ENCODE peak calls at places on chromosomes 7 and 10, in four cellular contexts. One of them, this sample, is unnamed. For H3K36me3, the result is how much of the 10 kb centered on the place peaks cover.

GRCh38 chr7:121741896-121742295 is 131.1 kb upstream of the PTPRZ1 start:
- DNase-seq in upper lobe of right lung: no peak
- DNase-seq in tibial nerve: no peak
- DNase-seq in brain microvascular endothelial cell: no peak
- DNase-seq in this sample: no peak

GRCh38 chr10:49001861-49002675 is 62.4 kb upstream of the LRRC18 start:
- DNase-seq in tibial nerve: no peak
- DNase-seq in brain microvascular endothelial cell: no peak
- DNase-seq in upper lobe of right lung: no peak
- DNase-seq in this sample: peak

GRCh38 chr7:117459735-117460134 is 20.1 kb upstream of the CFTR start:
- DNase-seq in tibial nerve: no peak
- DNase-seq in brain microvascular endothelial cell: no peak
- DNase-seq in upper lobe of right lung: no peak
- DNase-seq in this sample: no peak

GRCh38 chr7:89771003-89771636 is 383.1 kb upstream of the STEAP1 start:
- DNase-seq in upper lobe of right lung: no peak
- DNase-seq in brain microvascular endothelial cell: no peak
- DNase-seq in tibial nerve: no peak
- DNase-seq in this sample: no peak

GRCh38 chr10:132294561-132295320 is 13.0 kb downstream of the STK32C start:
- DNase-seq in tibial nerve: no peak
- DNase-seq in upper lobe of right lung: peak
- DNase-seq in brain microvascular endothelial cell: no peak
- DNase-seq in this sample: peak

GRCh38 chr7:106012935-106013439 is 49.9 kb downstream of the CDHR3 start:
- DNase-seq in brain microvascular endothelial cell: no peak
- DNase-seq in upper lobe of right lung: no peak
- DNase-seq in tibial nerve: no peak
- DNase-seq in this sample: no peak

GRCh38 chr10:71397340-71398212 is 856 bp downstream of the CDH23 start:
- DNase-seq in upper lobe of right lung: peak
- DNase-seq in tibial nerve: no peak
- DNase-seq in brain microvascular endothelial cell: no peak
- DNase-seq in this sample: peak

GRCh38 chr10:71601273-71601672 is 118.3 kb downstream of the C10orf105 start:
- DNase-seq in brain microvascular endothelial cell: no peak
- DNase-seq in upper lobe of right lung: no peak
- DNase-seq in tibial nerve: no peak
- DNase-seq in this sample: no peak

GRCh38 chr7:102064361-102065025 is 222.2 kb upstream of the SH2B2 start:
- DNase-seq in brain microvascular endothelial cell: no peak
- DNase-seq in upper lobe of right lung: peak
- DNase-seq in tibial nerve: no peak
- DNase-seq in this sample: peak

GRCh38 chr7:102068846-102069245 is 217.8 kb upstream of the SH2B2 start:
- DNase-seq in brain microvascular endothelial cell: no peak
- DNase-seq in upper lobe of right lung: no peak
- DNase-seq in tibial nerve: no peak
- DNase-seq in this sample: no peak

GRCh38 chr7:102063736-102064135 is 222.9 kb upstream of the SH2B2 start:
- DNase-seq in tibial nerve: no peak
- DNase-seq in brain microvascular endothelial cell: peak
- DNase-seq in upper lobe of right lung: peak
- DNase-seq in this sample: peak

GRCh38 chr7:102065226-102065625 is 221.4 kb upstream of the SH2B2 start:
- DNase-seq in upper lobe of right lung: no peak
- DNase-seq in tibial nerve: no peak
- DNase-seq in brain microvascular endothelial cell: no peak
- DNase-seq in this sample: no peak

DNA sequence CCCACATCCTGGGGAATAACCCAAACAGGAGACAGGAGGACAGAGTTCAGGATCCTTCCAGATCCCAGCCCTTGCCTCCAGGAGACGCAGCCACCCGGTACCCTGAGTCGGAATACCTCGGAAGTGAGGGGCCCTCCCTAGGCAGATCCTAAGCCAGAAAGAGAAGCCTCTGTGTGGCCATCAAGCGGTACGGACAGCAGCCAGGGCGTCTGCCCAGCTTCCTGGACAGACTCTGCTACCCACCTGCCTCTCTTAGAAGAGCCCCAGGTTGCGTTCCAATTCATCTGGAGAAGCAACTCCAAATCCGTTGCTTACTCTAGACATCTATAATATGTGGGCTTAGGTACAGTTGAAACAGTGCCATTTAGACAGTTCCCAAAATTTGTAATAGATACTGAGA is 220.2 kb upstream of the SH2B2 start:
- DNase-seq in brain microvascular endothelial cell: no peak
- DNase-seq in upper lobe of right lung: no peak
- DNase-seq in tibial nerve: no peak
- DNase-seq in this sample: no peak
- H3K36me3 ChIP-seq in brain microvascular endothelial cell: under half
- H3K36me3 ChIP-seq in upper lobe of right lung: under half
- H3K36me3 ChIP-seq in tibial nerve: under half
- H3K36me3 ChIP-seq in this sample: under half

GRCh38 chr7:33038639-33039038 is 23.9 kb downstream of the NT5C3A start:
- DNase-seq in tibial nerve: no peak
- DNase-seq in upper lobe of right lung: no peak
- DNase-seq in brain microvascular endothelial cell: no peak
- DNase-seq in this sample: no peak
- H3K4me3 ChIP-seq in tibial nerve: peak
- H3K4me3 ChIP-seq in upper lobe of right lung: peak
- H3K4me3 ChIP-seq in brain microvascular endothelial cell: no peak
- H3K4me3 ChIP-seq in this sample: no peak

GRCh38 chr7:32871624-32872371 is 19.8 kb downstream of the KBTBD2 start:
- DNase-seq in upper lobe of right lung: no peak
- DNase-seq in brain microvascular endothelial cell: no peak
- DNase-seq in tibial nerve: no peak
- DNase-seq in this sample: no peak
- H3K36me3 ChIP-seq in upper lobe of right lung: half or more
- H3K36me3 ChIP-seq in brain microvascular endothelial cell: under half
- H3K36me3 ChIP-seq in tibial nerve: under half
- H3K36me3 ChIP-seq in this sample: under half

GRCh38 chr10:100744980-100745881 is at the start of gene PAX2:
- DNase-seq in brain microvascular endothelial cell: no peak
- DNase-seq in upper lobe of right lung: no peak
- DNase-seq in tibial nerve: no peak
- DNase-seq in this sample: peak

GRCh38 chr10:100747826-100748231 is 2.4 kb downstream of the PAX2 start:
- DNase-seq in brain microvascular endothelial cell: no peak
- DNase-seq in tibial nerve: no peak
- DNase-seq in upper lobe of right lung: no peak
- DNase-seq in this sample: peak

GRCh38 chr10:100745882-100746412 is 565 bp downstream of the PAX2 start:
- DNase-seq in upper lobe of right lung: no peak
- DNase-seq in tibial nerve: no peak
- DNase-seq in brain microvascular endothelial cell: no peak
- DNase-seq in this sample: peak

GRCh38 chr10:100747061-100747825 is 1.9 kb downstream of the PAX2 start:
- DNase-seq in upper lobe of right lung: no peak
- DNase-seq in brain microvascular endothelial cell: no peak
- DNase-seq in tibial nerve: no peak
- DNase-seq in this sample: no peak

DNA sequence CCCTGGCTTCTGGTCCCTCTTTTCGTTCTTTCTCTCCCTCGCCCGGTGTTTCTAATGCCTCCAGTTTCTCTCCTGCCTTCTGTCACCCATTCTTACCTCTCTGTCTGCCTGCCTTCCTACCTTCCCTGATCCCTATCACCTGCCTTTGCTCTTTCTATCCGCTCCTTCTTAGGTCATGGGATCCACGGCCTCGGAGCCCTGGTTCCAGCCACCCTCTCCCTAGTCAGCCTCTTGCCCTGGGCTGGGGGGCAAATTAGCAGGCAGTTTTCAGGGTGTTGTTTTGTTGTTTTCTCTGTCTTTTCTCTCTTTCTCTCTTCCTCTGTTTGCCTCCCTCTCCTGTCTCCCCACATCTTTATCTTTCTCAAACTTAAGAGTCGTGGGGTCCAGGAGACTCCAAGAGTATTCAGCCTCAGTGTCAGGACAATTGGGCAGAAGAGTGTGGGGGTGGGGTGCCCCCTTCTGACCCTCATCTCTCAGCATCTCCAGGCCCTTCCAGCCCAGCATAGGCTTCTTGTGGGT is 1.1 kb downstream of the PAX2 start:
- DNase-seq in brain microvascular endothelial cell: no peak
- DNase-seq in upper lobe of right lung: no peak
- DNase-seq in tibial nerve: no peak
- DNase-seq in this sample: no peak
- H3K4me3 ChIP-seq in brain microvascular endothelial cell: no peak
- H3K4me3 ChIP-seq in upper lobe of right lung: no peak
- H3K4me3 ChIP-seq in tibial nerve: no peak
- H3K4me3 ChIP-seq in this sample: peak

DNA sequence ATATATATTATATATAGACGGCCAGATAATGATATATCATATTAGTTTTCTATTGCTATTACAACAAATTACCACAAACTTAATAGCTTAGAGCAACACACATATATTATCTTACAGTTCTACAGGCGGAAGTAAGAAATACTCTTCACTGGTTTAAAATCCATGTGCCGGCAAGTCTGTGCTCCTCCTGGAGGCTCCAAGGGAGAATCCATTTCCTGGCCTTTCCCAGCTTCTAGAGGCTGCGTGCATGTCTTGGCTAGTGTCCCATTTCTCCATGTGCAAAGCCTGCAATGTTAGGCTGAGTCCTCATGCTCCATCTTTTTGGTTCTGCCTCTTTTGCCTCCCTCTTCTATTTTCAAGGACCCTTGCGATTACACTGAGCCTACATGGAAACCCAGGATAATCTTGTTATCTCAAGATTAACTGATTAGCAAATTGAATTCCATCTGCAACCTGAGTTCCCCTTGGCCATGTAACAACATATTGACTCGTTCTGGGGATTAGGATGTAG is 23.9 kb upstream of the PNLIPRP3 start:
- DNase-seq in upper lobe of right lung: no peak
- DNase-seq in tibial nerve: no peak
- DNase-seq in brain microvascular endothelial cell: no peak
- DNase-seq in this sample: no peak
- H3K36me3 ChIP-seq in upper lobe of right lung: under half
- H3K36me3 ChIP-seq in tibial nerve: under half
- H3K36me3 ChIP-seq in brain microvascular endothelial cell: under half
- H3K36me3 ChIP-seq in this sample: under half

DNA sequence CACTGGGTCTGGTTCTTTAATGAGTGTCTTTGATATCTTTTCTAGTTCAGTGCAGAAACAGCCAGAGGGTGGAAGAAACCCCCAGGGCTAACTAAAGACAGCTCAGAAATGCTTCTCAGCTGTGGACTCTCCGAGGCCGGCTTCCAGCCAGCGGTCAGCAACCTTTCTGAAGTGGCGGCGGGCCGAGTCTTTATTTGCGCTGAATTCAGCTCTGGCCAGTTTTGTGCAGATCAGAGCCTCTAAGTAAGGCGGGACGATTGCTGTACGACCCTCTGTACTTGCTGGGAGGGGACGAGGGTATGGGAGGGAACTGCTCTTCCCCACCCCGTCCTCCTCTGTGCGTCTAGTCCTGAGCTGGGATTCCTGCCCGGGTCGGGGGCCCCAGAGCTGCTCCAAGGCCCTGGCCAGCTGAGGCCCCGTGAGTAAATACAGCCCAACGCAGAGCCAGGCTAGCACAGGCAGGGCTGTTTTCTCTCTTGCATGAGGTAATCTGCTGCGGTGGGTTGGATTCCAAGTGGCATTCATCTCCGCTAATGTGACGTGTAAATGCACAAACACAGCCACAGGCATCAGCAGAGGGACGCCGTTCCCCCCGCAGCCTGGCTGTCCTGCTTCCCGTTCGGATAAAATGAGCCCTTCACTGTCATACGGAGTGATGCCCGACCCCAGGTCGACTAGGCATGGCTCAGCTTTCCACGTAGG is 159.7 kb downstream of the PIP4K2A start:
- DNase-seq in brain microvascular endothelial cell: peak
- DNase-seq in tibial nerve: peak
- DNase-seq in upper lobe of right lung: peak
- DNase-seq in this sample: no peak
- H3K4me3 ChIP-seq in brain microvascular endothelial cell: peak
- H3K4me3 ChIP-seq in tibial nerve: peak
- H3K4me3 ChIP-seq in upper lobe of right lung: peak
- H3K4me3 ChIP-seq in this sample: no peak

DNA sequence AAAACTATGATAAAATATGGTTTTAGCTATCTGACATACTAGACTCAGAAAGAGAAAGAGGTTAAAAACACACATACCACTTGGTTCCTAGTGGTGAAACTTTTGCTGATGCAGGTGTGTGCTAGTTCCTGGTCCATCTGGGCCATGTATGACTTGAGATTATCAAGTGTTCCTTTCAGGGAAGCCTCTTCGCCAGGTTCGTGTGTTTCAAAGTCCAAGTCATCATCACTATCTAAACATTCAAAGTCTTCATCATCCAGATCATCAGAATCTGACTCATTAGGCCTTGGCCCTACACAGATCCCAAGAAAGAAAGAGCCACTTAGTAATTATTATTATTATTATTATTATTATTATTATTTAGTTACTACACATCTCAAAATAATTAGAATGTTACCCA is 26.4 kb downstream of the NUDT13 start:
- DNase-seq in tibial nerve: no peak
- DNase-seq in brain microvascular endothelial cell: peak
- DNase-seq in upper lobe of right lung: no peak
- DNase-seq in this sample: no peak
- H3K36me3 ChIP-seq in tibial nerve: under half
- H3K36me3 ChIP-seq in brain microvascular endothelial cell: half or more
- H3K36me3 ChIP-seq in upper lobe of right lung: half or more
- H3K36me3 ChIP-seq in this sample: under half